ENCODE peak calls at places on chromosomes 12 and 14, in ten cellular contexts. J, Q, F, Y, W, Z, H, E, T and R are unnamed samples.

GRCh38 chr14:65282909-65283253 is 129.6 kb upstream of the FUT8 start:
- DNase-seq in J (no peak), Z (peak; percentile 44), Y (no peak), T (no peak), H (peak; percentile 54), W (no peak), E (no peak), Q (no peak), F (no peak), R (no peak)

GRCh38 chr12:88388566-88389269 is 191.6 kb downstream of the KITLG start:
- DNase-seq in J (no peak), F (no peak), Z (no peak), E (no peak), T (no peak), H (no peak), W (no peak), Q (no peak), Y (no peak), R (no peak)

GRCh38 chr12:48822139-48822538 is 3.8 kb downstream of the CACNB3 start:
- DNase-seq in E (no peak), H (no peak), Z (no peak), Q (no peak), Y (no peak), F (no peak), J (no peak), W (no peak), T (no peak), R (no peak)

GRCh38 chr12:126404293-126404851 is 1339.1 kb downstream of the AACS start:
- DNase-seq in Q (no peak), W (no peak), H (no peak), E (no peak), F (no peak), T (no peak), Y (no peak), Z (no peak), J (no peak), R (no peak)

GRCh38 chr14:74608959-74609611 is 3.0 kb downstream of the LTBP2 start:
- DNase-seq in T (peak; percentile 92), Z (peak; percentile 87), W (peak; percentile 67), F (peak; percentile 98), Y (peak; percentile 78), J (peak; percentile 68), Q (peak; percentile 66), H (peak; percentile 51), E (peak; percentile 83), R (peak; percentile 88)

GRCh38 chr12:75666980-75667359 is 155.6 kb upstream of the KRR1 start:
- DNase-seq in J (no peak), W (no peak), E (no peak), T (no peak), F (no peak), Q (no peak), Y (no peak), H (no peak), Z (no peak), R (no peak)

GRCh38 chr12:71602745-71603577 is 60.7 kb downstream of the ZFC3H1 start:
- DNase-seq in Q (no peak), W (no peak), Y (no peak), H (no peak), E (no peak), T (no peak), J (no peak), F (no peak), Z (no peak), R (no peak)

GRCh38 chr14:50040905-50041465 is 75.4 kb downstream of the VCPKMT start:
- DNase-seq in T (no peak), W (no peak), Y (no peak), Z (no peak), J (no peak), Q (no peak), E (no peak), F (no peak), H (no peak), R (no peak)

GRCh38 chr14:52397844-52398243 is 83.7 kb downstream of the PTGER2 start:
- DNase-seq in Y (no peak), F (no peak), H (no peak), Q (no peak), J (no peak), E (no peak), T (no peak), W (no peak), Z (no peak), R (no peak)

GRCh38 chr12:24746021-24746671 is 202.8 kb downstream of the BCAT1 start:
- DNase-seq in J (no peak), F (no peak), W (no peak), Q (no peak), Z (no peak), T (no peak), Y (no peak), H (no peak), E (no peak), R (no peak)

GRCh38 chr12:18644564-18644963 is 93.2 kb downstream of the PLCZ1 start:
- DNase-seq in H (no peak), J (no peak), Q (no peak), T (no peak), E (no peak), W (no peak), Y (no peak), Z (no peak), F (no peak), R (no peak)

GRCh38 chr14:93343266-93343665 is 3.7 kb upstream of the COX8C start:
- DNase-seq in Q (no peak), J (no peak), F (no peak), H (no peak), W (no peak), Z (no peak), T (no peak), Y (no peak), E (no peak), R (no peak)

GRCh38 chr12:124928095-124928911 is 13.9 kb upstream of the UBC start:
- DNase-seq in F (no peak), W (no peak), T (peak; percentile 81), H (no peak), Y (peak; percentile 63), J (no peak), Z (no peak), Q (peak; percentile 19), E (peak; percentile 69), R (no peak)

GRCh38 chr12:24424889-24425600 is 475.6 kb upstream of the SOX5 start:
- DNase-seq in F (peak; percentile 64), Z (no peak), W (no peak), E (no peak), J (no peak), T (no peak), Y (no peak), H (no peak), Q (no peak), R (no peak)

GRCh38 chr12:16350682-16351081 is 3.2 kb downstream of the MGST1 start:
- DNase-seq in J (no peak), H (no peak), Y (peak; percentile 11), T (peak; percentile 82), F (no peak), E (no peak), W (no peak), Q (no peak), Z (no peak), R (no peak)